ENCODE peak calls at places on chromosomes 5 and 9, in four cellular contexts. T, W, S and M are unnamed samples.

GRCh38 chr9:97705354-97705950 is 8.3 kb upstream of the XPA start:
- DNase-seq in S (no peak), W (no peak), T (no peak), M (no peak)

GRCh38 chr5:171312129-171312819 is 3.2 kb downstream of the TLX3 start:
- DNase-seq in T (no peak), W (no peak), S (no peak), M (no peak)

GRCh38 chr9:96567203-96567700 is 52.4 kb downstream of the CDC14B start:
- DNase-seq in W (no peak), T (peak), S (no peak), M (no peak)

GRCh38 chr9:16150501-16150900 is 597.7 kb downstream of the CCDC171 start:
- DNase-seq in W (no peak), S (peak), T (no peak), M (no peak)

GRCh38 chr5:151751091-151751490 is 7.3 kb downstream of the ATOX1 start:
- DNase-seq in W (no peak), S (no peak), T (no peak), M (no peak)

GRCh38 chr5:101976933-101977332 is 319.2 kb downstream of the SLCO4C1 start:
- DNase-seq in S (no peak), T (no peak), W (no peak), M (no peak)

GRCh38 chr5:79798892-79799590 is 109.4 kb downstream of the CMYA5 start:
- DNase-seq in T (no peak), S (no peak), W (no peak), M (no peak)

GRCh38 chr9:68979538-68980314 is 34.2 kb downstream of the PRKACG start:
- DNase-seq in W (no peak), S (peak), T (no peak), M (no peak)

GRCh38 chr9:20297646-20298084 is 324.6 kb downstream of the MLLT3 start:
- DNase-seq in S (no peak), W (no peak), T (no peak), M (no peak)

GRCh38 chr9:125747765-125748510 is 765 bp downstream of the PBX3 start:
- DNase-seq in T (peak), W (no peak), S (peak), M (peak)

GRCh38 chr5:10555134-10555733 is 8.6 kb upstream of the ANKRD33B start:
- DNase-seq in T (no peak), W (no peak), S (no peak), M (no peak)

GRCh38 chr9:89844535-89844934 is 239.7 kb downstream of the GADD45G start:
- DNase-seq in W (peak), S (no peak), T (peak), M (no peak)

GRCh38 chr5:68286612-68286912 is 71.0 kb downstream of the PIK3R1 start:
- DNase-seq in S (no peak), W (no peak), T (no peak), M (no peak)

GRCh38 chr5:145497041-145497440 is 338.1 kb downstream of the PRELID2 start:
- DNase-seq in S (no peak), T (no peak), W (no peak), M (no peak)

GRCh38 chr9:87148391-87149237 is 201.3 kb upstream of the GAS1 start:
- DNase-seq in W (peak), S (peak), T (peak), M (peak)

GRCh38 chr9:7760014-7760415 is 39.6 kb downstream of the DMAC1 start:
- DNase-seq in W (no peak), T (no peak), S (no peak), M (no peak)

GRCh38 chr5:149857499-149857898 is 87.1 kb downstream of the PDE6A start:
- DNase-seq in S (no peak), W (no peak), T (peak), M (no peak)

GRCh38 chr9:36665921-36666429 is 93.3 kb downstream of the MELK start:
- DNase-seq in S (no peak), W (no peak), T (no peak), M (no peak)

GRCh38 chr5:82792001-82792615 is 285.1 kb downstream of the TMEM167A start:
- DNase-seq in S (no peak), T (no peak), W (no peak), M (no peak)

GRCh38 chr5:160441352-160441781 is 19.7 kb downstream of the PTTG1 start:
- DNase-seq in T (no peak), W (no peak), S (no peak), M (no peak)

GRCh38 chr5:131795879-131796792 is 681 bp downstream of the FNIP1 start:
- DNase-seq in T (peak), W (peak), S (peak), M (peak)

GRCh38 chr9:75101004-75101601 is 12.8 kb downstream of the OSTF1 start:
- DNase-seq in T (no peak), W (no peak), S (no peak), M (no peak)

GRCh38 chr5:150801117-150801927 is 22.8 kb downstream of the SMIM3 start:
- DNase-seq in W (no peak), S (peak), T (no peak), M (no peak)

GRCh38 chr9:71446499-71447411 is 321.6 kb downstream of the CEMIP2 start:
- DNase-seq in T (peak), W (peak), S (peak), M (peak)

GRCh38 chr9:104028827-104029226 is 65.3 kb upstream of the SMC2 start:
- DNase-seq in T (no peak), W (no peak), S (no peak), M (no peak)

GRCh38 chr9:109997682-109998081 is 210.3 kb downstream of the C9orf152 start:
- DNase-seq in W (peak), S (no peak), T (no peak), M (no peak)

GRCh38 chr9:112750111-112750766 is at the start of gene SNX30:
- DNase-seq in W (peak), S (peak), T (peak), M (peak)

GRCh38 chr5:107402881-107403280 is 267.9 kb downstream of the EFNA5 start:
- DNase-seq in S (no peak), W (peak), T (no peak), M (no peak)

GRCh38 chr5:6603643-6604042 is 29.2 kb downstream of the NSUN2 start:
- DNase-seq in T (no peak), W (no peak), S (peak), M (no peak)

GRCh38 chr9:91689006-91689405 is 261.0 kb downstream of the ROR2 start:
- DNase-seq in T (no peak), W (peak), S (no peak), M (no peak)

GRCh38 chr9:2613730-2614271 is 7.8 kb upstream of the VLDLR start:
- DNase-seq in W (no peak), T (no peak), S (no peak), M (no peak)

GRCh38 chr5:52989781-52990530 is 804 bp downstream of the ITGA2 start:
- DNase-seq in S (peak), T (peak), W (no peak), M (no peak)

GRCh38 chr9:79769476-79770275 is 197.9 kb downstream of the TLE4 start:
- DNase-seq in S (no peak), T (no peak), W (no peak), M (no peak)
- TF ChIP-seq CTCF in S (no peak), T (no peak), W (no peak), M (no peak)

GRCh38 chr5:103941554-103941953 is 379.0 kb upstream of the NUDT12 start:
- DNase-seq in W (no peak), T (no peak), S (no peak), M (no peak)

GRCh38 chr5:103943243-103943642 is 380.7 kb upstream of the NUDT12 start:
- DNase-seq in T (no peak), S (no peak), W (no peak), M (no peak)

GRCh38 chr5:103938151-103938671 is 375.6 kb upstream of the NUDT12 start:
- DNase-seq in T (no peak), S (no peak), W (no peak), M (no peak)

DNA sequence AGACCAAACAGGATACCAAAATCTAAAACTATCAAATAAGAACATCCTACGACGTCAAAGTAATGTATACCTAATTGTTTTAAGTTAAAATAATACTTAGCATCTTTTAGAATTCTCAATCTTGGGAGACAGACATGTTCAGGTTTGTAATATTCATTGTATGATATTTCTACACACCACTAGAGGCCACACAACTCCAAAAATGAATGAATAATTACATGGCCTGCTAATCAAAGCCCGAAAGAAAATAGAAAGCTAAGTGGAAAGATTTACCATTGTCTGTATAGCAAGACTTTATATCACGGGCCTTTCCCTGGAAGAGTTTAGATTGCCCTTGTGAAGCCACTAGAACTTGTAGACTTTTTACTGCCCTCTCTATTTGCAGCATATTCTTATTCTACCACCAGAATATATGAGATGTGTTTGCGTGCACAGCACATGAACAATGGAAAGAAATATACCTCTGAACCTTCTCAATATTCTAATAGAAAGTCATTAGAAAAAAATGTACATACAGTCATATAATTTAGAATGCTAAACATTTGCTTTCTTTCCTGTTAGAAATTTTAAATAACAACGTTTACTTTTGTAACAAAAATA is 380.1 kb upstream of the NUDT12 start:
- DNase-seq in W (no peak), S (no peak), T (no peak), M (no peak)
- TF ChIP-seq CTCF in W (peak), S (no peak), T (no peak), M (peak)

DNA sequence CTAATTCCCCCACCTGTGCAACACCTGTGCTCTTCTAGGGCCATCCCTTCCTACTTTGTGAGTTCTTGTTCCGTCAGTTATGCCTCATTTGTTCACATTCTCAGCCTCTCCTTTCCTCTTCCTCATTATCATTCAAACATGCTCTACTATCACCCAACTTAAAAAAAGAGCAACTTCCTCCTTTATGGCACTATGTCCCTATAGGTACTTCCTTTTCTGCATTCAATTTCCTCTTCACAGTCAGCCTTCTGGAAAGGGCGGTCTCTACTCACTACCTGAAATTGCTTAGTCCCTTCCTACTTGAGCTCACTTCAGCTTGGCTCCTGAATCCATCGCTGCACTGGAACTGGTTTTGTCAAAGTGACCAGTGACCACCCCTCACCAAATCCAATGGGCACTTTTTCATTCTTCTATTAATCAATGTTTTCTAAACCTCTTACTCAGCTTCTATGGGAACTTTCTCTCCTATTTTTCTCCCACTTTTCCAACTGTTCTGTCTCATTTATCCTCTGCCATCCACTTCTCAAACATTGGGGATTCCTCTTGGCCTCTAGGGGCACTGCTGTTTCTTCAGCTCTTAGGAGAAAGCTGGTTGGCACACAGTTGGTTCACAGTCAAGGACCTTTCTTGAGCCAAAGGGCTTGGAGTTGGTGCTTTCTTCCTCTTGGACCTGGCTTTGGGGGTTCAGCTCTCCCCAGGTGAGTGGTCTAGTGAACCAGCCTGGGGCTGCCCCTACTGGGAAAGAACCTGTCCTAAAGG is 112.0 kb upstream of the LHFPL2 start:
- DNase-seq in S (no peak), T (no peak), W (peak), M (no peak)
- TF ChIP-seq CTCF in S (no peak), T (no peak), W (peak), M (peak)

GRCh38 chr5:60010328-60010727 is 116.8 kb upstream of the PDE4D start:
- DNase-seq in T (no peak), S (no peak), W (no peak), M (no peak)
- TF ChIP-seq CTCF in T (no peak), S (no peak), W (no peak), M (peak)

DNA sequence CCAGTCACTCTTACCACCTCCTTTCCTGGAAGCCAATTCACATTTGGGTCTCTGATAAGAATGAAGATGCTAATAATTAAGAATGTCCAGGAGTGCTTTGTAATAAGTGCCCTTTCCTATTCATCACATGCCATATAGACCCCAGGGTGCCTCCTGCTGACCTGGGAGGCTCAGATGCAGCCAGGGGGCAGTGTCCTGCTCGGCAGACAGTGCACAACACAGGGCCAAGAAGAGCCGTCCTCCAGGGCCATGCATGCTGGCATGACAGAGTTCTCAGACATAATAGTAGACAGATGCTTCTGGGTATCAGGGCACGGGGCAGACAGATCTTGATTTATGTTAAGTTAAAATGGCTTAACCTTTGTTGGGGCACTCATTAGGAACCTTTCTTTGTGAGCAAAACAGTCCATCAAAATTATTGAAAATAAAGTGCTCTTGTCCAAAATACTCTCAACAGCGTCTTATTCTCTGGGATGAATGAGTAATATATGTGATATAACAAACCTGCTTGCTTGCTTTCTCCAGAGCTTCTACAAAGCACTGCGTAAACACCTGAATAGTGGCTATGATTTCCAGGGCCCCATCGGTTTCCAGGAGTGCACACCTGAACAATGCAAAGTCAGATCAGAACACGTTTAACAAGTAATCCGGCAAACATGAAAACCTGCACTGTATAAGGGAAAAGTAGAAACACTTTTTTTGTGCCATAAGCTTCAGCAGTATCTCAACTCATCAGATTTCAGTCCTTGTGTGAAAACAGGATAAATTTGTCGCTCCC is 192.7 kb downstream of the FANCC start:
- DNase-seq in W (no peak), T (no peak), S (peak), M (no peak)
- TF ChIP-seq CTCF in W (peak), T (no peak), S (peak), M (peak)

GRCh38 chr9:131409458-131409992 is 15.6 kb downstream of the PRRC2B start:
- DNase-seq in W (no peak), S (no peak), T (no peak), M (no peak)

GRCh38 chr9:131406567-131407436 is 12.9 kb downstream of the PRRC2B start:
- DNase-seq in T (no peak), W (no peak), S (no peak), M (no peak)

GRCh38 chr9:131410051-131410491 is 16.2 kb downstream of the PRRC2B start:
- DNase-seq in S (no peak), T (no peak), W (no peak), M (no peak)

GRCh38 chr9:131405858-131406566 is 12.1 kb downstream of the PRRC2B start:
- DNase-seq in T (no peak), W (no peak), S (no peak), M (no peak)

GRCh38 chr9:131407717-131408195 is 13.9 kb downstream of the PRRC2B start:
- DNase-seq in T (no peak), S (peak), W (no peak), M (no peak)
- TF ChIP-seq CTCF in T (no peak), S (peak), W (peak), M (peak)

DNA sequence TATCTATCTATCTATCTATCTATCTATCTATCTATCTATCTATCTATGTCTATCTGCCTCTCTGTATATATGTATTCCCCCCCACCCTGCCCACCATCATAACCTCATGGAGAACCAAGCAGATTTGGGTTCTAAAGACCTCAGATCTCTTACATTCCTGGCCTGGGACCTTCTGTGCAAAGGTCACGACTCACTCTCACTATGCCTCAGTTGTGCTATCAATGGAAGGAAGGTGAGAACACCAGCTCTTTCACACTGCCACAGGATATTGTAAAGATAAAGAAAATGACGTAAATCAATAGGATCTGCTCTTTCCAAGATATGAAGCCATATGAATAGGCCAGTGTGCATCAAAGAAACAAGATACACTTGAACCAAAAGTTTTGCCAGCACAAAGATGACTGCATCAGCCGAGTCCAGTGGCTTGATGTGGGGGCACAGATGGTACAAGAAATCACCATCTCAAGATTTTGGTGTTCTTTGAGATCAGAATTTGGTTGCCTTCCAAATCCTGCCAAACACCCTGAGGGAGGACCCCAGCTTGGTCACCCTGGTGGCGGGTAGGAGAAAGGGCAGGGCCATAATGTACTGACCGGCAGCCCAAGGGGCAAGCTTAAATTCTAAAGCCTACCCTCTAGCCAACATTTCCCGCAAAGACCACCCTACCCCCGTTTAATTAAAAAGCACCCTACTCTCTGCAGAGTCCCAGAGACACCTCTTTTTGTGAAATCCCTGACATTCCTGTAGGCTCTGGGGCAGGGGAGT is 8.4 kb upstream of the FGF1 start:
- DNase-seq in S (no peak), W (no peak), T (no peak), M (no peak)
- TF ChIP-seq CTCF in S (peak), W (no peak), T (no peak), M (peak)

GRCh38 chr9:134168731-134169130 is 4.4 kb upstream of the RNU6ATAC start:
- DNase-seq in T (no peak), S (no peak), W (no peak), M (no peak)
- TF ChIP-seq CTCF in T (no peak), S (no peak), W (peak), M (peak)

GRCh38 chr9:72977670-72978069 is 24.8 kb upstream of the ALDH1A1 start:
- DNase-seq in S (no peak), W (no peak), T (no peak), M (no peak)
- TF ChIP-seq CTCF in S (no peak), W (no peak), T (no peak), M (no peak)

GRCh38 chr9:35564658-35565061 is 40.4 kb upstream of the TESK1 start:
- DNase-seq in S (no peak), W (no peak), T (no peak), M (no peak)

GRCh38 chr9:35568196-35568595 is 36.9 kb upstream of the TESK1 start:
- DNase-seq in T (no peak), W (no peak), S (no peak), M (no peak)

GRCh38 chr9:35569206-35569605 is 35.9 kb upstream of the TESK1 start:
- DNase-seq in S (no peak), T (no peak), W (no peak), M (no peak)

GRCh38 chr9:35563791-35564197 is 41.3 kb upstream of the TESK1 start:
- DNase-seq in T (no peak), S (peak), W (no peak), M (no peak)

DNA sequence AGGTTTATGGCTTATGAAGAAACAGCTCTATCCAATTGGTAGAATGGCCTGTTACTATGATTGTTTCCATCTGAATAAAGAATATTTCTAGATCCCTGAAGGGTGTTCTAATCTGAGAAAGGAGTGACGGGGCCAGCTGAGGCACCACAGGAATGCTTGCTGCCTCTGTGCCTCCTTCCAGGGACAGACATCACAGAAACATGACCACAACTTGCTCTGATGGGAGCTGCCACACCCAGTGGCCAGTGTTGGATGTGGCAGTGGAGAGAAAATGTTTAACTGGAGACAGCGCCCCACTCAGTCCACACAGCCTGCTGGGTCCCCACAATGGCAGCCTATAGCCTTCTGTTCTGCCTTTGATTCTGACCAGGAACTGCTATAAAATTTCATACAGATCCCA is 38.6 kb upstream of the TESK1 start:
- DNase-seq in W (no peak), S (no peak), T (no peak), M (no peak)
- TF ChIP-seq CTCF in W (no peak), S (no peak), T (no peak), M (peak)